ENCODE peak calls at places on chromosomes 11 and 22, in eight cellular contexts. One of them, this sample, is unnamed.

GRCh38 chr11:44537679-44538078 is 27.8 kb upstream of the CD82 start:
- DNase-seq in NCI-H748 treated with DMSO at 0.1 percent for 48 hours: no peak
- DNase-seq in ELR: no peak
- DNase-seq in ACHN: no peak
- DNase-seq in naive thymus-derived CD8-positive, alpha-beta T cell: no peak
- DNase-seq in NB4: no peak
- DNase-seq in progenitor cell of endocrine pancreas: no peak
- DNase-seq in foreskin fibroblast: no peak
- DNase-seq in this sample: no peak

GRCh38 chr11:105915036-105915435 is 107.0 kb downstream of the MSANTD4 start:
- DNase-seq in foreskin fibroblast: no peak
- DNase-seq in ACHN: no peak
- DNase-seq in ELR: no peak
- DNase-seq in progenitor cell of endocrine pancreas: no peak
- DNase-seq in NCI-H748 treated with DMSO at 0.1 percent for 48 hours: peak; percentile 8
- DNase-seq in NB4: no peak
- DNase-seq in naive thymus-derived CD8-positive, alpha-beta T cell: no peak
- DNase-seq in this sample: no peak

GRCh38 chr11:19181673-19182261 is 20.0 kb downstream of the CSRP3 start:
- DNase-seq in ACHN: no peak
- DNase-seq in NCI-H748 treated with DMSO at 0.1 percent for 48 hours: no peak
- DNase-seq in NB4: peak; percentile 7
- DNase-seq in ELR: no peak
- DNase-seq in progenitor cell of endocrine pancreas: no peak
- DNase-seq in naive thymus-derived CD8-positive, alpha-beta T cell: no peak
- DNase-seq in foreskin fibroblast: no peak
- DNase-seq in this sample: no peak

GRCh38 chr11:87331273-87331672 is 293.5 kb downstream of the TMEM135 start:
- DNase-seq in naive thymus-derived CD8-positive, alpha-beta T cell: no peak
- DNase-seq in progenitor cell of endocrine pancreas: no peak
- DNase-seq in ELR: no peak
- DNase-seq in NB4: no peak
- DNase-seq in NCI-H748 treated with DMSO at 0.1 percent for 48 hours: no peak
- DNase-seq in ACHN: no peak
- DNase-seq in foreskin fibroblast: no peak
- DNase-seq in this sample: no peak

GRCh38 chr11:23205156-23205871 is 345.0 kb upstream of the CCDC179 start:
- DNase-seq in NCI-H748 treated with DMSO at 0.1 percent for 48 hours: no peak
- DNase-seq in progenitor cell of endocrine pancreas: no peak
- DNase-seq in ELR: peak; percentile 52
- DNase-seq in naive thymus-derived CD8-positive, alpha-beta T cell: no peak
- DNase-seq in ACHN: no peak
- DNase-seq in foreskin fibroblast: peak; percentile 42
- DNase-seq in NB4: no peak
- DNase-seq in this sample: no peak

GRCh38 chr11:70472240-70472639 is 73.9 kb downstream of the CTTN start:
- DNase-seq in ACHN: no peak
- DNase-seq in progenitor cell of endocrine pancreas: no peak
- DNase-seq in foreskin fibroblast: no peak
- DNase-seq in naive thymus-derived CD8-positive, alpha-beta T cell: no peak
- DNase-seq in ELR: no peak
- DNase-seq in NCI-H748 treated with DMSO at 0.1 percent for 48 hours: no peak
- DNase-seq in NB4: no peak
- DNase-seq in this sample: peak; percentile 17

GRCh38 chr22:21697021-21697771 is 31.4 kb downstream of the PPIL2 start:
- DNase-seq in ELR: no peak
- DNase-seq in NB4: no peak
- DNase-seq in progenitor cell of endocrine pancreas: no peak
- DNase-seq in naive thymus-derived CD8-positive, alpha-beta T cell: no peak
- DNase-seq in ACHN: no peak
- DNase-seq in foreskin fibroblast: no peak
- DNase-seq in NCI-H748 treated with DMSO at 0.1 percent for 48 hours: no peak
- DNase-seq in this sample: peak; percentile 75

GRCh38 chr11:60206616-60207015 is 23.7 kb upstream of the MS4A6A start:
- DNase-seq in ACHN: no peak
- DNase-seq in ELR: no peak
- DNase-seq in NB4: no peak
- DNase-seq in progenitor cell of endocrine pancreas: no peak
- DNase-seq in NCI-H748 treated with DMSO at 0.1 percent for 48 hours: no peak
- DNase-seq in naive thymus-derived CD8-positive, alpha-beta T cell: no peak
- DNase-seq in foreskin fibroblast: no peak
- DNase-seq in this sample: no peak

GRCh38 chr11:48093795-48094642 is 113.7 kb downstream of the PTPRJ start:
- DNase-seq in naive thymus-derived CD8-positive, alpha-beta T cell: no peak
- DNase-seq in NB4: no peak
- DNase-seq in ACHN: no peak
- DNase-seq in foreskin fibroblast: peak; percentile 61
- DNase-seq in ELR: no peak
- DNase-seq in NCI-H748 treated with DMSO at 0.1 percent for 48 hours: no peak
- DNase-seq in progenitor cell of endocrine pancreas: no peak
- DNase-seq in this sample: no peak

GRCh38 chr11:43870981-43871550 is 9.6 kb upstream of the ALKBH3 start:
- DNase-seq in ACHN: no peak
- DNase-seq in foreskin fibroblast: no peak
- DNase-seq in naive thymus-derived CD8-positive, alpha-beta T cell: no peak
- DNase-seq in ELR: no peak
- DNase-seq in NB4: no peak
- DNase-seq in progenitor cell of endocrine pancreas: no peak
- DNase-seq in NCI-H748 treated with DMSO at 0.1 percent for 48 hours: no peak
- DNase-seq in this sample: no peak

GRCh38 chr22:50612715-50613221 is 12.2 kb downstream of the MAPK8IP2 start:
- DNase-seq in foreskin fibroblast: no peak
- DNase-seq in naive thymus-derived CD8-positive, alpha-beta T cell: no peak
- DNase-seq in NCI-H748 treated with DMSO at 0.1 percent for 48 hours: peak; percentile 19
- DNase-seq in progenitor cell of endocrine pancreas: no peak
- DNase-seq in ELR: no peak
- DNase-seq in NB4: no peak
- DNase-seq in ACHN: no peak
- DNase-seq in this sample: no peak

GRCh38 chr11:124041254-124041653 is at the start of gene OR10G7:
- DNase-seq in NCI-H748 treated with DMSO at 0.1 percent for 48 hours: no peak
- DNase-seq in foreskin fibroblast: no peak
- DNase-seq in naive thymus-derived CD8-positive, alpha-beta T cell: no peak
- DNase-seq in progenitor cell of endocrine pancreas: no peak
- DNase-seq in ACHN: no peak
- DNase-seq in ELR: no peak
- DNase-seq in NB4: no peak
- DNase-seq in this sample: no peak

GRCh38 chr11:102564110-102564509 is 33.6 kb upstream of the MMP7 start:
- DNase-seq in naive thymus-derived CD8-positive, alpha-beta T cell: no peak
- DNase-seq in NB4: peak; percentile 46
- DNase-seq in foreskin fibroblast: peak; percentile 77
- DNase-seq in ELR: peak; percentile 94
- DNase-seq in NCI-H748 treated with DMSO at 0.1 percent for 48 hours: no peak
- DNase-seq in progenitor cell of endocrine pancreas: no peak
- DNase-seq in ACHN: peak; percentile 77
- DNase-seq in this sample: no peak

GRCh38 chr22:42902875-42903510 is 45.9 kb upstream of the ARFGAP3 start:
- DNase-seq in ELR: peak; percentile 25
- DNase-seq in NB4: no peak
- DNase-seq in foreskin fibroblast: peak; percentile 84
- DNase-seq in progenitor cell of endocrine pancreas: no peak
- DNase-seq in naive thymus-derived CD8-positive, alpha-beta T cell: no peak
- DNase-seq in ACHN: no peak
- DNase-seq in NCI-H748 treated with DMSO at 0.1 percent for 48 hours: no peak
- DNase-seq in this sample: no peak

GRCh38 chr22:37260939-37261338 is 16.9 kb upstream of the RAC2 start:
- DNase-seq in ACHN: peak; percentile 39
- DNase-seq in NCI-H748 treated with DMSO at 0.1 percent for 48 hours: no peak
- DNase-seq in progenitor cell of endocrine pancreas: peak; percentile 44
- DNase-seq in foreskin fibroblast: peak; percentile 75
- DNase-seq in naive thymus-derived CD8-positive, alpha-beta T cell: peak; percentile 83
- DNase-seq in ELR: peak; percentile 76
- DNase-seq in NB4: peak; percentile 65
- DNase-seq in this sample: peak; percentile 76

This sample was measured in aorta.